ENCODE peak calls at places on chromosome 5, in five cellular contexts. A is NCI-H226; R is CD8-positive, alpha-beta T cell; V is stromal cell of bone marrow; E is midbrain. W is an unnamed sample.

GRCh38 chr5:93257616-93258015 is 323.4 kb downstream of the NR2F1-AS1 start:
- DNase-seq in A (no peak), R (no peak), V (no peak), E (no peak), W (no peak)

GRCh38 chr5:74477082-74477453 is 163.5 kb downstream of the ENC1 start:
- DNase-seq in A (no peak), R (no peak), V (no peak), E (no peak), W (no peak)

GRCh38 chr5:92401492-92401891 is 1018.4 kb upstream of the ARRDC3 start:
- DNase-seq in A (no peak), R (no peak), V (peak; percentile 18), E (peak; percentile 15), W (no peak)

GRCh38 chr5:69493235-69493925 is 790 bp downstream of the OCLN start:
- DNase-seq in A (peak; percentile 48), R (no peak), V (no peak), E (no peak), W (no peak)

GRCh38 chr5:57566914-57567313 is 84.3 kb upstream of the ACTBL2 start:
- DNase-seq in A (no peak), R (no peak), V (peak; percentile 92), E (no peak), W (peak; percentile 85)

GRCh38 chr5:127518319-127518621 is 830 bp downstream of the PRRC1 start:
- DNase-seq in A (no peak), R (no peak), V (peak; percentile 36), E (no peak), W (no peak)

GRCh38 chr5:145666591-145666990 is 168.6 kb downstream of the PRELID2 start:
- DNase-seq in A (no peak), R (no peak), V (no peak), E (no peak), W (no peak)

GRCh38 chr5:37208883-37209808 is 40.0 kb downstream of the CPLANE1 start:
- DNase-seq in A (no peak), R (no peak), V (peak; percentile 13), E (no peak), W (no peak)

GRCh38 chr5:59098743-59099142 is 515.9 kb downstream of the RAB3C start:
- DNase-seq in A (no peak), R (no peak), V (no peak), E (no peak), W (no peak)

GRCh38 chr5:59254055-59254687 is 639.4 kb downstream of the PDE4D start:
- DNase-seq in A (no peak), R (no peak), V (no peak), E (no peak), W (no peak)

GRCh38 chr5:4584982-4585381 is 555.1 kb upstream of the ADAMTS16 start:
- DNase-seq in A (no peak), R (no peak), V (no peak), E (no peak), W (peak; percentile 9)

GRCh38 chr5:123460296-123460729 is 37.1 kb upstream of the CEP120 start:
- DNase-seq in A (peak; percentile 97), R (peak; percentile 28), V (no peak), E (no peak), W (no peak)

GRCh38 chr5:17882760-17883488 is 248.7 kb downstream of the TAF11L14 start:
- DNase-seq in A (no peak), R (no peak), V (no peak), E (no peak), W (no peak)

GRCh38 chr5:147407094-147407681 is 102.7 kb downstream of the DPYSL3 start:
- DNase-seq in A (peak; percentile 76), R (no peak), V (peak; percentile 81), E (no peak), W (peak; percentile 43)

GRCh38 chr5:62007457-62007856 is 298.5 kb upstream of the KIF2A start:
- DNase-seq in A (no peak), R (no peak), V (no peak), E (no peak), W (no peak)

GRCh38 chr5:72378636-72379289 is 58.6 kb downstream of the PTCD2 start:
- DNase-seq in A (peak; percentile 91), R (no peak), V (peak; percentile 80), E (no peak), W (peak; percentile 70)

GRCh38 chr5:128455861-128456361 is 82.1 kb downstream of the FBN2 start:
- DNase-seq in A (no peak), R (no peak), V (no peak), E (no peak), W (no peak)

GRCh38 chr5:53261245-53261644 is 151.7 kb upstream of the MOCS2 start:
- DNase-seq in A (no peak), R (no peak), V (no peak), E (no peak), W (no peak)

GRCh38 chr5:75612211-75612579 is 942 bp downstream of the ANKDD1B start:
- DNase-seq in A (no peak), R (no peak), V (no peak), E (no peak), W (no peak)

GRCh38 chr5:10859393-10860195 is 98.6 kb upstream of the DAP start:
- DNase-seq in A (no peak), R (no peak), V (no peak), E (no peak), W (no peak)

GRCh38 chr5:31692561-31693221 is 53.8 kb downstream of the PDZD2 start:
- DNase-seq in A (no peak), R (no peak), V (no peak), E (peak; percentile 77), W (no peak)

GRCh38 chr5:163387970-163388369 is 49.4 kb upstream of the CCNG1 start:
- DNase-seq in A (no peak), R (no peak), V (no peak), E (no peak), W (no peak)

GRCh38 chr5:16883801-16884200 is 52.3 kb downstream of the MYO10 start:
- DNase-seq in A (no peak), R (no peak), V (no peak), E (no peak), W (no peak)

GRCh38 chr5:172593306-172593705 is 47.8 kb upstream of the NEURL1B start:
- DNase-seq in A (no peak), R (no peak), V (no peak), E (no peak), W (no peak)

GRCh38 chr5:6820851-6821479 is 107.7 kb downstream of the TENT4A start:
- DNase-seq in A (peak; percentile 16), R (no peak), V (no peak), E (no peak), W (no peak)

GRCh38 chr5:76256116-76256889 is 146.8 kb upstream of the IQGAP2 start:
- DNase-seq in A (peak; percentile 40), R (peak; percentile 57), V (peak; percentile 41), E (peak; percentile 80), W (peak; percentile 33)

GRCh38 chr5:160545832-160546231 is 124.2 kb downstream of the PTTG1 start:
- DNase-seq in A (no peak), R (no peak), V (no peak), E (no peak), W (no peak)

GRCh38 chr5:124337996-124338395 is 408.4 kb downstream of the ZNF608 start:
- DNase-seq in A (peak; percentile 54), R (no peak), V (no peak), E (no peak), W (no peak)